ENCODE peak calls at places on chromosome 20, in six cellular contexts. S, M, J, E, F and N are unnamed samples.

GRCh38 chr20:23257848-23258746 is 92.5 kb upstream of the NXT1 start:
- DNase-seq in S (no peak), M (no peak), J (peak; percentile 95), E (peak; percentile 44), F (no peak), N (peak; percentile 74)

GRCh38 chr20:19823971-19824370 is 65.9 kb downstream of the RIN2 start:
- DNase-seq in S (no peak), M (no peak), J (no peak), E (no peak), F (no peak), N (peak; percentile 35)

GRCh38 chr20:51420111-51420510 is 122.4 kb downstream of the NFATC2 start:
- DNase-seq in S (no peak), M (no peak), J (no peak), E (no peak), F (no peak), N (peak; percentile 68)

GRCh38 chr20:25042531-25043498 is 15.1 kb downstream of the ACSS1 start:
- DNase-seq in S (peak; percentile 62), M (peak; percentile 60), J (no peak), E (no peak), F (no peak), N (no peak)

GRCh38 chr20:62495798-62496325 is 20.1 kb upstream of the GATA5 start:
- DNase-seq in S (no peak), M (no peak), J (no peak), E (no peak), F (no peak), N (no peak)

GRCh38 chr20:13822459-13822858 is 37.6 kb downstream of the NDUFAF5 start:
- DNase-seq in S (no peak), M (no peak), J (no peak), E (no peak), F (no peak), N (no peak)

GRCh38 chr20:57658447-57659130 is 38.4 kb upstream of the ZBP1 start:
- DNase-seq in S (no peak), M (no peak), J (no peak), E (no peak), F (peak; percentile 41), N (no peak)

GRCh38 chr20:50558483-50558925 is 48.3 kb downstream of the PTPN1 start:
- DNase-seq in S (no peak), M (no peak), J (peak; percentile 75), E (no peak), F (no peak), N (peak; percentile 87)

GRCh38 chr20:38941726-38942389 is 15.6 kb downstream of the FAM83D start:
- DNase-seq in S (no peak), M (no peak), J (no peak), E (no peak), F (peak; percentile 42), N (no peak)

GRCh38 chr20:48921883-48922867 is 664 bp downstream of the ARFGEF2 start:
- DNase-seq in S (no peak), M (peak; percentile 55), J (no peak), E (no peak), F (peak; percentile 87), N (peak; percentile 66)

GRCh38 chr20:57996936-57997629 is 231.4 kb downstream of the ANKRD60 start:
- DNase-seq in S (no peak), M (no peak), J (peak; percentile 18), E (peak; percentile 44), F (no peak), N (peak; percentile 52)

GRCh38 chr20:59754551-59754950 is 150.2 kb downstream of the PHACTR3 start:
- DNase-seq in S (no peak), M (no peak), J (no peak), E (no peak), F (no peak), N (no peak)

GRCh38 chr20:8476023-8476422 is 344.0 kb downstream of the PLCB1 start:
- DNase-seq in S (no peak), M (no peak), J (no peak), E (no peak), F (no peak), N (no peak)

GRCh38 chr20:60011512-60012507 is 53.6 kb downstream of the CDH26 start:
- DNase-seq in S (no peak), M (no peak), J (no peak), E (no peak), F (peak; percentile 31), N (no peak)

DNA sequence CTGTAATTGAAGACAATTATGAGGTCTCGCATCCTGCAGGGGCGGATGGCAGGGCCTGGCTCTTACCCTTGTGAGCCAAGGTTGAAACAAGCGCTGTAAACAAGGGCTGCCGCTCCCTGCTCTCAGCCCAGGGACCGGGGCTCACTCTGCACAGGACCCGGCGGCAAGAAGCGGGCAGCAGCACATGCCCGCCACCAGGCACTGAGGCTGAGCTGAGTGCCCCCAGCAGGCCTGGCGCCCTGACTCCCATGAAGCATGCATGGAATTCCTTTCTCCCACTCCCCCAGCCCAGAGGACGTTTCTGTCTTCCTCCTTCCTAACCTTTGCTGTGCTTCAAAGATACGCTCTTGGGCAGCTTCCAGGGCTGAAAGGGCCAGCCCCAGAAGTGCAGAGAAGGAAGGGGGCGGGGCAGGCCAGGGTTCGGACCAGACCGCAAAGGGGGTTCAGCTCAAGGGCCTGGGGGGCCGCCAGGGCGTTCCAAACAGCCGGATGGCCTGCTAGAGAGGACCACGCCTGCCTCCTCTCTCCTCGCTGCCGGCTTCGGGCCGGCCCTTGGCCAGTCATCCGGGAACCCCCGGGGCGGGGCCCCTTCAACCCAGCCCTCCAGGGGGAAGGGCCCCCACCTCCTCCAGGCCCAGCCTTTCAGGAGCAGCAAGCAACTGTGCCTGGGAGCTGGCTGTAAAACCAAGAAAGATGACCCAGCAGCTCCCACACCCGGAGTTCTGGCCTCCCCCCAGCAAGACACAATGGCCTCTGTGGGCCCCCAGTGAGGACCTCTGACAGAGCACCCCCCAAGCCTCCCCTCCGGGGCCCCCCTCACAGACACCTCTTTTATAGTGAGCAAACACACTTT is 109.9 kb downstream of the NOL4L start:
- DNase-seq in S (no peak), M (peak; percentile 88), J (peak; percentile 100), E (peak; percentile 76), F (peak; percentile 100), N (peak; percentile 75)
- H3K4me3 ChIP-seq in S (peak overlapping the region; percentile 32), M (peak overlapping the region; percentile 52), J (peak overlapping the region; percentile 7), E (peak overlapping the region; percentile 51), F (peak overlapping the region; percentile 42), N (no peak overlapping the region)

GRCh38 chr20:2244993-2245392 is 50.8 kb upstream of the TGM3 start:
- DNase-seq in S (no peak), M (no peak), J (no peak), E (no peak), F (no peak), N (no peak)
- TF ChIP-seq CTCF in S (no peak), M (no peak), J (no peak), E (no peak), F (peak; percentile 21), N (no peak)

GRCh38 chr20:35657271-35657670 is 7.4 kb downstream of the CPNE1 start:
- DNase-seq in S (no peak), M (no peak), J (no peak), E (no peak), F (no peak), N (no peak)
- H3K4me3 ChIP-seq in S (no peak overlapping the region), M (no peak overlapping the region), J (no peak overlapping the region), E (no peak overlapping the region), F (no peak overlapping the region), N (no peak overlapping the region)

DNA sequence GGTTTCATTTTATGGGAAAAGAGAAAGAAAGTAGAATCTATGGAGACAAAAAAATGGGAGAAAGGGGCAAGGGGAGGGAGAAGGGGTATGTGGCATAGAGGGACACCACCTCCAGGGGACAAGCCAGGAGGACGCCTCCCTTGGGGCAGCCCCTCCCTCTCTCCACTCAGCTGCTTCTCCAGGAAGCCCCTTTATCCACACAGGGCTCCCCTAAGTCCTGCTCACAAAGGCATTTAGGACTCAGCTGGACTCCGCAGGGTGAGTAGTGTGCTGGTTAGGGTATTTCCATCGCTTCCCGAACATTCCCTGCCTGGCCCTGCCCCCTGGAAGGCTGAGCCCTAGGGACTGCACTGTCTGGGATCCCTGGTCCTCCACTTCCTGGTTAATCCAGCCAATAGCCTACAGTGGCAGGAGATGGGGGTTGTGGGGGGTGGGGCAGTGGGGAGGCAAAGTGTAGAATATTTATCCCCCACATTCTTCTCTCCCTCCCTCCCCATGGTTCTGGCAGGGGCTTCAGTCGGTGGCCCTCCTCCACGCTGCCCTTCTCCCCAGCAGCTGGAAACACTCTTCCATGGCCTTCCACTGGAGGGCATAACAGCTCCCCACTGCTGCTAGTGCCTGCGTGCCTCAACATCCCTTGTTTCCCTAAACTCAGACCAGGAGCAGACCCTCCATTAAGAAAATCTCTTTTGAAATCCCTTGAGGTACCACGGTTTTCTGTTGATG is 84.8 kb downstream of the SNX5 start:
- DNase-seq in S (no peak), M (no peak), J (no peak), E (no peak), F (no peak), N (no peak)
- TF ChIP-seq CTCF in S (no peak), M (no peak), J (peak; percentile 12), E (no peak), F (no peak), N (no peak)

DNA sequence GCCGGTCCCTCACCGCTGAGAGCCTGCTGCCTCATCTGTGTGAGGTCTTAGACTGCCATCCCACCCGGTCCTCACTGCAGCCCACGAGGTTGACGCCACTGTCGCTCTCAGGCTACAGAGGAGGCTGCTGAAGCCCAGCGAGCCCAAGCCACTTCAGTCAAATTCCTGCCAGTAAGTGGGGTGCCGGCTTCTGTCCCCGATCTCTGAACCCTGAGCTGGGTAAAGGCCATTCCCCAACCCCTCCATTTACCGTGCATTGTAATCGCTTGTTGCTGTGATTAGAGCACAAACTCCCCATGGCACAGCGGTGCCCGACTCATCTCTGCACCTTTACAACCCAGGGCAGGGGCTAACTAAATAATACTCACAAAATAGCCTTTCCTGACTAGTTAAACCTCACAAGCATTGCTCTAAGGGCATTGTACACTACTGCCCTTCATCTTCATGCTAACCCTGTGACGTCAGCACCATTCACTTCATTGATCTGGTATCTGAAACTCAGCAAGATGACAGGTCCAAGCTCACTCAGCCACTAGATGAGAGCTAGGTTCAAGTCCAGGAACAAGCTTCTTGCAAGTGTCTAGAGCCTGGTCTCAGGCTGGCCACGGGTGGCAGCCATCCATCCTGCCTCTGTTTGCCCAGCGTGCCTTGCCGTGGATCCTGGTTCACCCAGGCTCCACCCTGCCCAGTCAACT is 122.7 kb downstream of the BCAS1 start:
- DNase-seq in S (no peak), M (no peak), J (no peak), E (no peak), F (no peak), N (no peak)
- H3K4me3 ChIP-seq in S (no peak overlapping the region), M (no peak overlapping the region), J (no peak overlapping the region), E (no peak overlapping the region), F (no peak overlapping the region), N (no peak overlapping the region)